ENCODE peak calls at places on chromosomes 13 and 19, in six cellular contexts. X, T, P, O, Z and F are unnamed samples.

GRCh38 chr19:28065026-28065425 is 1147.9 kb downstream of the UQCRFS1 start:
- DNase-seq in X (no peak), T (no peak), P (no peak), O (no peak), Z (no peak), F (no peak)

GRCh38 chr13:20566424-20566916 is 487 bp upstream of the IFT88 start:
- DNase-seq in X (no peak), T (no peak), P (no peak), O (no peak), Z (peak; percentile 90), F (no peak)

GRCh38 chr13:75312884-75313520 is 169.0 kb downstream of the TBC1D4 start:
- DNase-seq in X (no peak), T (no peak), P (no peak), O (no peak), Z (no peak), F (no peak)

GRCh38 chr13:28819748-28820098 is 416 bp upstream of the MTUS2 start:
- DNase-seq in X (peak; percentile 77), T (peak; percentile 77), P (peak; percentile 87), O (peak; percentile 81), Z (peak; percentile 86), F (peak; percentile 4)

GRCh38 chr13:32881792-32882175 is 134.4 kb upstream of the KL start:
- DNase-seq in X (no peak), T (no peak), P (no peak), O (no peak), Z (no peak), F (no peak)

GRCh38 chr13:51806571-51806970 is 2.6 kb upstream of the DHRS12 start:
- DNase-seq in X (no peak), T (no peak), P (no peak), O (no peak), Z (no peak), F (no peak)

GRCh38 chr19:802497-802887 is 5.2 kb downstream of the PTBP1 start:
- DNase-seq in X (no peak), T (no peak), P (no peak), O (no peak), Z (no peak), F (no peak)

GRCh38 chr19:49875801-49876421 is 1.2 kb downstream of the AKT1S1 start:
- DNase-seq in X (peak; percentile 74), T (peak; percentile 86), P (peak; percentile 90), O (peak; percentile 86), Z (peak; percentile 68), F (peak; percentile 55)

GRCh38 chr19:34431681-34432402 is 3.7 kb downstream of the UBA2 start:
- DNase-seq in X (no peak), T (no peak), P (no peak), O (no peak), Z (no peak), F (no peak)

GRCh38 chr19:30593358-30593757 is 221.2 kb downstream of the ZNF536 start:
- DNase-seq in X (peak; percentile 23), T (no peak), P (no peak), O (no peak), Z (no peak), F (no peak)

GRCh38 chr13:73902296-73902695 is 231.9 kb downstream of the KLF12 start:
- DNase-seq in X (no peak), T (no peak), P (no peak), O (no peak), Z (no peak), F (no peak)

GRCh38 chr13:86976521-86977324 is 694.4 kb upstream of the SLITRK5 start:
- DNase-seq in X (no peak), T (no peak), P (no peak), O (no peak), Z (no peak), F (no peak)

GRCh38 chr13:99264053-99264452 is 5.9 kb upstream of the GPR18 start:
- DNase-seq in X (no peak), T (no peak), P (no peak), O (no peak), Z (no peak), F (no peak)

GRCh38 chr13:26583662-26584061 is 26.2 kb downstream of the WASF3 start:
- DNase-seq in X (no peak), T (no peak), P (no peak), O (no peak), Z (no peak), F (no peak)

GRCh38 chr13:37319041-37319443 is 213.6 kb upstream of the CSNK1A1L start:
- DNase-seq in X (no peak), T (no peak), P (no peak), O (no peak), Z (no peak), F (no peak)

GRCh38 chr19:8233370-8233769 is 24.2 kb downstream of the CERS4 start:
- DNase-seq in X (no peak), T (no peak), P (no peak), O (no peak), Z (no peak), F (no peak)

GRCh38 chr13:25171517-25172302 is at the start of gene AMER2:
- DNase-seq in X (peak; percentile 22), T (no peak), P (peak; percentile 77), O (no peak), Z (peak; percentile 70), F (no peak)

GRCh38 chr19:10036601-10037071 is 23.4 kb downstream of the RDH8 start:
- DNase-seq in X (no peak), T (no peak), P (no peak), O (no peak), Z (peak; percentile 23), F (no peak)

GRCh38 chr13:98813993-98814392 is 61.5 kb upstream of the SLC15A1 start:
- DNase-seq in X (no peak), T (no peak), P (no peak), O (no peak), Z (peak; percentile 65), F (no peak)

GRCh38 chr19:36775768-36776167 is 3.2 kb upstream of the ZNF850 start:
- DNase-seq in X (peak; percentile 57), T (no peak), P (no peak), O (peak; percentile 64), Z (no peak), F (no peak)

GRCh38 chr19:47324502-47324901 is 7.5 kb upstream of the C5AR2 start:
- DNase-seq in X (no peak), T (peak; percentile 79), P (peak; percentile 83), O (no peak), Z (no peak), F (no peak)

GRCh38 chr13:78241278-78241919 is 322.8 kb upstream of the EDNRB start:
- DNase-seq in X (peak; percentile 14), T (peak; percentile 65), P (peak; percentile 33), O (peak; percentile 52), Z (peak; percentile 61), F (no peak)

GRCh38 chr13:33401238-33401637 is 115.7 kb upstream of the STARD13 start:
- DNase-seq in X (peak; percentile 22), T (peak; percentile 62), P (no peak), O (no peak), Z (no peak), F (no peak)

GRCh38 chr13:86572115-86572514 is 772.9 kb upstream of the SLITRK6 start:
- DNase-seq in X (no peak), T (no peak), P (no peak), O (no peak), Z (no peak), F (no peak)

GRCh38 chr19:51808333-51808986 is 13.5 kb downstream of the FPR3 start:
- DNase-seq in X (no peak), T (no peak), P (no peak), O (no peak), Z (no peak), F (no peak)

GRCh38 chr19:5430237-5430636 is 25.0 kb upstream of the ZNRF4 start:
- DNase-seq in X (no peak), T (no peak), P (no peak), O (no peak), Z (no peak), F (no peak)

GRCh38 chr13:22592515-22592914 is 588.3 kb upstream of the SGCG start:
- DNase-seq in X (no peak), T (no peak), P (no peak), O (no peak), Z (peak; percentile 17), F (no peak)

GRCh38 chr19:39156230-39156890 is 30.8 kb downstream of the PAK4 start:
- DNase-seq in X (no peak), T (no peak), P (no peak), O (no peak), Z (no peak), F (no peak)

GRCh38 chr13:40588101-40588500 is 78.3 kb downstream of the FOXO1 start:
- DNase-seq in X (no peak), T (no peak), P (no peak), O (no peak), Z (no peak), F (no peak)
- H3K4me1 ChIP-seq in X (peaks cover 96% of the 10 kb centered on the region), T (peaks cover 51% of the 10 kb centered on the region), P (peaks cover 39% of the 10 kb centered on the region), O (peaks cover 85% of the 10 kb centered on the region), Z (peaks cover 19% of the 10 kb centered on the region), F (peaks cover 82% of the 10 kb centered on the region)

GRCh38 chr19:43966079-43966694 is 15.2 kb downstream of the ZNF221 start:
- DNase-seq in X (no peak), T (no peak), P (no peak), O (no peak), Z (no peak), F (no peak)
- H3K9me3 ChIP-seq in X (peaks cover 100% of the 10 kb centered on the region), T (peaks cover 94% of the 10 kb centered on the region), P (peaks cover 99% of the 10 kb centered on the region), O (peaks cover 100% of the 10 kb centered on the region), Z (peaks cover 88% of the 10 kb centered on the region), F (peaks cover 35% of the 10 kb centered on the region)

GRCh38 chr19:3822683-3823344 is 36.6 kb upstream of the MATK start:
- DNase-seq in X (no peak), T (no peak), P (no peak), O (no peak), Z (no peak), F (no peak)
- TF ChIP-seq CTCF in X (no peak), T (no peak), P (no peak), O (no peak), Z (no peak), F (no peak)

GRCh38 chr19:2319551-2319950 is 8.8 kb downstream of the LSM7 start:
- DNase-seq in X (no peak), T (no peak), P (peak; percentile 65), O (no peak), Z (no peak), F (no peak)

GRCh38 chr19:2320057-2320456 is 8.3 kb downstream of the LSM7 start:
- DNase-seq in X (no peak), T (no peak), P (no peak), O (no peak), Z (no peak), F (no peak)

GRCh38 chr19:2320939-2321338 is 7.4 kb downstream of the LSM7 start:
- DNase-seq in X (no peak), T (no peak), P (no peak), O (no peak), Z (no peak), F (no peak)

GRCh38 chr19:2323707-2324106 is 4.7 kb downstream of the LSM7 start:
- DNase-seq in X (no peak), T (no peak), P (no peak), O (no peak), Z (no peak), F (no peak)

DNA sequence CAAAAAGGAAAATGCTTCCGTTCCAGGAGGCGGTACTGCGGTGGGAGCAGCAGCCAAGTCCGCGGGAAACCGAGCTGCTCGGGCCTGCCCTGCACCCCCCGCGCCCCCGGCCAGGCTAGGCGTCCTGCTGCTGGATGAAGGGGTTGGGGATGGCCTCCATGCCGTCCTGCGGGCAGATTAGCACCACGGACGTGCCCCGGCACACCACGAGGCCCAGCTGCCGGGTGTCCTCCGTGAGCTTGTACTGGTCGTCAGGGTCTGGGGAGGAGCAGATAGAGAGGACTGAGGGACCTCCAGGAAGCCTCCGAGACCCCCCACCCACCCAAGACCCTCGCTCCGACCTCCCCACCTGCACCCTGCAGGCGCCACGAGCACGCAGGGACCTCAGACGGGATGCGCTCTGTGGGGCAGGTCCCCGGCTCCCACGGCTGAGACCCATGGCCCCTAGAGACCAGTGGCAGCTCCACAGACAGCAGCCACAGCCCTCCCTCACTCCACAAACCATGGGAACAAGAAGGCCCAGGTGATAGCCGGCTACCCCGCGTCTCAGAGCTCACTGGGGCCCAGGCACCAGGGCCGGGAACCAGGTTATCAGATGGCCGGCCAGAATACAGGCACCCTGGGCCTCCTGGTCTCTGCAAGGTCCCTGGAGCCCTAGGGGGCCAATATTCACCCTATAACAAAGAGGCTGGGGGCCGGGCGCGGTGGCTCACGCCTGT is 6.7 kb downstream of the LSM7 start:
- DNase-seq in X (no peak), T (no peak), P (peak; percentile 62), O (no peak), Z (no peak), F (no peak)
- H3K4me1 ChIP-seq in X (peaks cover 17% of the 10 kb centered on the region), T (peaks cover 2% of the 10 kb centered on the region), P (no peaks in the 10 kb centered on the region), O (peaks cover 10% of the 10 kb centered on the region), Z (no peaks in the 10 kb centered on the region), F (peaks cover 7% of the 10 kb centered on the region)